ENCODE peak calls at places on chromosomes 12 and 14, in five cellular contexts. Y, Z, O, U and K are unnamed samples.

GRCh38 chr14:100727565-100728240 is 1.0 kb downstream of the DLK1 start:
- DNase-seq in Y (no peak), Z (no peak), O (no peak), U (no peak), K (no peak)

GRCh38 chr14:98210045-98210678 is 1061.8 kb downstream of the BCL11B start:
- DNase-seq in Y (no peak), Z (no peak), O (peak; percentile 25), U (no peak), K (peak; percentile 21)

GRCh38 chr12:19288603-19289244 is 150.6 kb upstream of the AEBP2 start:
- DNase-seq in Y (peak; percentile 58), Z (no peak), O (no peak), U (peak; percentile 61), K (no peak)

GRCh38 chr12:2163172-2163927 is 110.6 kb downstream of the CACNA1C start:
- DNase-seq in Y (peak; percentile 100), Z (no peak), O (no peak), U (peak; percentile 38), K (no peak)

GRCh38 chr14:101233391-101233790 is 327.9 kb upstream of the DIO3 start:
- DNase-seq in Y (no peak), Z (no peak), O (no peak), U (no peak), K (no peak)

GRCh38 chr14:74535756-74536325 is 42.3 kb downstream of the ISCA2 start:
- DNase-seq in Y (no peak), Z (no peak), O (no peak), U (no peak), K (no peak)

GRCh38 chr12:74770552-74770951 is 232.9 kb downstream of the ATXN7L3B start:
- DNase-seq in Y (peak; percentile 18), Z (no peak), O (no peak), U (no peak), K (no peak)

GRCh38 chr12:18824287-18824686 is 86.4 kb downstream of the CAPZA3 start:
- DNase-seq in Y (no peak), Z (no peak), O (no peak), U (no peak), K (no peak)

GRCh38 chr12:26787125-26787495 is 45.9 kb downstream of the ITPR2 start:
- DNase-seq in Y (peak; percentile 94), Z (no peak), O (no peak), U (peak; percentile 86), K (no peak)

GRCh38 chr14:30240685-30241084 is 313.0 kb upstream of the PRKD1 start:
- DNase-seq in Y (no peak), Z (no peak), O (no peak), U (no peak), K (no peak)

GRCh38 chr12:65526311-65526710 is 247.8 kb downstream of the MSRB3 start:
- DNase-seq in Y (peak; percentile 86), Z (no peak), O (no peak), U (peak; percentile 55), K (no peak)

GRCh38 chr14:89237923-89238529 is 179.0 kb downstream of the FOXN3 start:
- DNase-seq in Y (no peak), Z (no peak), O (no peak), U (peak; percentile 24), K (no peak)

GRCh38 chr12:57430117-57430930 is 519 bp downstream of the R3HDM2 start:
- DNase-seq in Y (peak; percentile 37), Z (peak; percentile 64), O (peak; percentile 18), U (peak; percentile 40), K (no peak)

GRCh38 chr14:105844810-105845724 is 318.7 kb downstream of the TMEM121 start:
- DNase-seq in Y (no peak), Z (no peak), O (no peak), U (no peak), K (no peak)

GRCh38 chr14:102749833-102750775 is 27.1 kb upstream of the TRAF3 start:
- DNase-seq in Y (no peak), Z (no peak), O (no peak), U (no peak), K (no peak)

GRCh38 chr12:19130224-19131019 is 889 bp downstream of the PLEKHA5 start:
- DNase-seq in Y (peak; percentile 37), Z (peak; percentile 4), O (no peak), U (peak; percentile 42), K (peak; percentile 1)

GRCh38 chr12:26298785-26299621 is 103.6 kb downstream of the SSPN start:
- DNase-seq in Y (peak; percentile 90), Z (peak; percentile 51), O (no peak), U (peak; percentile 90), K (no peak)

GRCh38 chr12:89873745-89874144 is 165.1 kb upstream of the ATP2B1 start:
- DNase-seq in Y (peak; percentile 35), Z (no peak), O (no peak), U (peak; percentile 11), K (no peak)

GRCh38 chr12:105330938-105331804 is 680 bp downstream of the C12orf75 start:
- DNase-seq in Y (no peak), Z (peak; percentile 18), O (no peak), U (peak; percentile 46), K (peak; percentile 25)

GRCh38 chr12:113297214-113297587 is 37.7 kb downstream of the SLC8B1 start:
- DNase-seq in Y (no peak), Z (no peak), O (no peak), U (no peak), K (no peak)

GRCh38 chr14:106200539-106201310 is 674.3 kb downstream of the TMEM121 start:
- DNase-seq in Y (no peak), Z (no peak), O (no peak), U (no peak), K (no peak)

GRCh38 chr12:45409966-45410365 is 194.1 kb downstream of the ANO6 start:
- DNase-seq in Y (peak; percentile 93), Z (no peak), O (no peak), U (peak; percentile 83), K (no peak)

GRCh38 chr12:110234197-110235154 is 46.6 kb upstream of the ATP2A2 start:
- DNase-seq in Y (no peak), Z (no peak), O (no peak), U (no peak), K (no peak)

GRCh38 chr12:59928416-59928815 is 332.6 kb downstream of the SLC16A7 start:
- DNase-seq in Y (peak; percentile 8), Z (no peak), O (no peak), U (peak; percentile 2), K (no peak)